ENCODE peak calls at places on chromosome 2, in ten cellular contexts. One of them, this sample, is unnamed.

GRCh38 chr2:48915884-48916283 is 160.4 kb upstream of the LHCGR start:
- DNase-seq in thyroid gland: no peak
- DNase-seq in IMR-90: no peak
- DNase-seq in suprapubic skin: no peak
- DNase-seq in stomach: no peak
- DNase-seq in GM12892: no peak
- DNase-seq in gastrocnemius medialis: no peak
- DNase-seq in adrenal gland: no peak
- DNase-seq in prostate gland: no peak
- DNase-seq in endothelial cell of umbilical vein: no peak
- DNase-seq in this sample: no peak

GRCh38 chr2:133418021-133418420 is 150.2 kb downstream of the NCKAP5 start:
- DNase-seq in stomach: no peak
- DNase-seq in endothelial cell of umbilical vein: no peak
- DNase-seq in thyroid gland: no peak
- DNase-seq in GM12892: no peak
- DNase-seq in gastrocnemius medialis: no peak
- DNase-seq in suprapubic skin: no peak
- DNase-seq in adrenal gland: no peak
- DNase-seq in IMR-90: no peak
- DNase-seq in prostate gland: no peak
- DNase-seq in this sample: no peak

GRCh38 chr2:72893594-72894319 is 6.5 kb downstream of the SPR start:
- DNase-seq in suprapubic skin: no peak
- DNase-seq in IMR-90: peak; percentile 73
- DNase-seq in GM12892: peak; percentile 36
- DNase-seq in gastrocnemius medialis: no peak
- DNase-seq in prostate gland: no peak
- DNase-seq in endothelial cell of umbilical vein: peak; percentile 72
- DNase-seq in adrenal gland: peak; percentile 78
- DNase-seq in stomach: no peak
- DNase-seq in thyroid gland: peak; percentile 34
- DNase-seq in this sample: no peak

GRCh38 chr2:30266051-30266621 is 34.8 kb downstream of the LBH start:
- DNase-seq in gastrocnemius medialis: no peak
- DNase-seq in prostate gland: no peak
- DNase-seq in stomach: peak; percentile 36
- DNase-seq in adrenal gland: peak; percentile 70
- DNase-seq in endothelial cell of umbilical vein: no peak
- DNase-seq in GM12892: no peak
- DNase-seq in IMR-90: no peak
- DNase-seq in thyroid gland: peak; percentile 50
- DNase-seq in suprapubic skin: no peak
- DNase-seq in this sample: no peak

GRCh38 chr2:67649331-67650071 is 252.4 kb downstream of the ETAA1 start:
- DNase-seq in gastrocnemius medialis: peak; percentile 43
- DNase-seq in stomach: no peak
- DNase-seq in thyroid gland: peak; percentile 8
- DNase-seq in endothelial cell of umbilical vein: peak; percentile 5
- DNase-seq in prostate gland: no peak
- DNase-seq in IMR-90: peak; percentile 61
- DNase-seq in suprapubic skin: no peak
- DNase-seq in GM12892: no peak
- DNase-seq in adrenal gland: peak; percentile 57
- DNase-seq in this sample: no peak

GRCh38 chr2:30315391-30316055 is 84.2 kb downstream of the LBH start:
- DNase-seq in adrenal gland: no peak
- DNase-seq in thyroid gland: no peak
- DNase-seq in suprapubic skin: no peak
- DNase-seq in endothelial cell of umbilical vein: no peak
- DNase-seq in IMR-90: no peak
- DNase-seq in GM12892: no peak
- DNase-seq in stomach: no peak
- DNase-seq in gastrocnemius medialis: no peak
- DNase-seq in prostate gland: no peak
- DNase-seq in this sample: no peak

GRCh38 chr2:71892132-71892730 is 255.4 kb downstream of the CYP26B1 start:
- DNase-seq in suprapubic skin: peak; percentile 37
- DNase-seq in IMR-90: no peak
- DNase-seq in prostate gland: no peak
- DNase-seq in GM12892: no peak
- DNase-seq in gastrocnemius medialis: no peak
- DNase-seq in thyroid gland: no peak
- DNase-seq in endothelial cell of umbilical vein: no peak
- DNase-seq in adrenal gland: peak; percentile 37
- DNase-seq in stomach: no peak
- DNase-seq in this sample: peak; percentile 7

GRCh38 chr2:172931923-172932520 is 143.6 kb upstream of the MAP3K20 start:
- DNase-seq in thyroid gland: peak; percentile 69
- DNase-seq in adrenal gland: peak; percentile 90
- DNase-seq in prostate gland: peak; percentile 75
- DNase-seq in gastrocnemius medialis: peak; percentile 10
- DNase-seq in stomach: peak; percentile 66
- DNase-seq in endothelial cell of umbilical vein: peak; percentile 81
- DNase-seq in suprapubic skin: no peak
- DNase-seq in IMR-90: peak; percentile 78
- DNase-seq in GM12892: no peak
- DNase-seq in this sample: no peak

GRCh38 chr2:70190086-70190412 is 770 bp downstream of the C2orf42 start:
- DNase-seq in adrenal gland: peak; percentile 56
- DNase-seq in IMR-90: peak; percentile 33
- DNase-seq in GM12892: peak; percentile 22
- DNase-seq in suprapubic skin: no peak
- DNase-seq in thyroid gland: no peak
- DNase-seq in endothelial cell of umbilical vein: no peak
- DNase-seq in prostate gland: no peak
- DNase-seq in stomach: no peak
- DNase-seq in gastrocnemius medialis: no peak
- DNase-seq in this sample: peak; percentile 81

GRCh38 chr2:70191244-70191735 is 471 bp upstream of the C2orf42 start:
- DNase-seq in GM12892: no peak
- DNase-seq in adrenal gland: no peak
- DNase-seq in gastrocnemius medialis: no peak
- DNase-seq in prostate gland: no peak
- DNase-seq in endothelial cell of umbilical vein: no peak
- DNase-seq in stomach: no peak
- DNase-seq in IMR-90: no peak
- DNase-seq in thyroid gland: no peak
- DNase-seq in suprapubic skin: no peak
- DNase-seq in this sample: no peak

GRCh38 chr2:70190413-70191243 is at the start of gene C2orf42:
- DNase-seq in thyroid gland: peak; percentile 97
- DNase-seq in GM12892: peak; percentile 90
- DNase-seq in gastrocnemius medialis: peak; percentile 94
- DNase-seq in IMR-90: peak; percentile 98
- DNase-seq in prostate gland: peak; percentile 96
- DNase-seq in endothelial cell of umbilical vein: peak; percentile 98
- DNase-seq in suprapubic skin: peak; percentile 98
- DNase-seq in stomach: peak; percentile 96
- DNase-seq in adrenal gland: peak; percentile 99
- DNase-seq in this sample: peak; percentile 97

GRCh38 chr2:70192516-70192915 is 1.7 kb upstream of the C2orf42 start:
- DNase-seq in stomach: no peak
- DNase-seq in thyroid gland: no peak
- DNase-seq in endothelial cell of umbilical vein: no peak
- DNase-seq in suprapubic skin: no peak
- DNase-seq in adrenal gland: no peak
- DNase-seq in prostate gland: no peak
- DNase-seq in gastrocnemius medialis: no peak
- DNase-seq in IMR-90: no peak
- DNase-seq in GM12892: no peak
- DNase-seq in this sample: no peak

DNA sequence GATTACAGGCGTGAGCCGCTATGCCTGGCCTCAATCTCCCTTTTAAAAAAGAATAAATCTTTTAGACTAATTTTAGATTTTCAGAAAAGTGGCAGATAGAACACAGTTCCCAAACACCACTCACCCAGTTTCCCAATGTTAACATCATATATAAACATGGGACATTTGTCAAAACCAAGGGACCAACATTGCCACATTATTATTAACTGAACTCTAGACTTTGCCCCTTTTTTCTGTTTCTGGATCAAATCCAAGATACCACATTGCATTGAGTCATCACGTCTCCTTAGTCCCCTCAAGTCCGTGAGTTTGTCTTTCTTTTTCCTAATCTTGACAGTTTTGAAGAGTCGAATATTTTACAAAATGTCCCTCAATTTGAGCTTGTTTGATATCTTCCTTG is 2.4 kb downstream of the C2orf42 start:
- DNase-seq in gastrocnemius medialis: no peak
- DNase-seq in GM12892: no peak
- DNase-seq in adrenal gland: no peak
- DNase-seq in endothelial cell of umbilical vein: no peak
- DNase-seq in thyroid gland: no peak
- DNase-seq in IMR-90: no peak
- DNase-seq in suprapubic skin: no peak
- DNase-seq in prostate gland: no peak
- DNase-seq in stomach: no peak
- DNase-seq in this sample: no peak
- TF ChIP-seq POLR2A in gastrocnemius medialis: no peak
- TF ChIP-seq POLR2A in GM12892: no peak
- TF ChIP-seq POLR2A in adrenal gland: no peak
- TF ChIP-seq POLR2A in endothelial cell of umbilical vein: no peak
- TF ChIP-seq POLR2A in thyroid gland: no peak
- TF ChIP-seq POLR2A in IMR-90: no peak
- TF ChIP-seq POLR2A in suprapubic skin: no peak
- TF ChIP-seq POLR2A in prostate gland: no peak
- TF ChIP-seq POLR2A in stomach: no peak
- TF ChIP-seq POLR2A in this sample: no peak

GRCh38 chr2:181894381-181894780 is 2.9 kb downstream of the ITPRID2 start:
- DNase-seq in IMR-90: no peak
- DNase-seq in stomach: no peak
- DNase-seq in adrenal gland: no peak
- DNase-seq in endothelial cell of umbilical vein: peak; percentile 62
- DNase-seq in gastrocnemius medialis: no peak
- DNase-seq in thyroid gland: no peak
- DNase-seq in suprapubic skin: no peak
- DNase-seq in prostate gland: no peak
- DNase-seq in GM12892: no peak
- DNase-seq in this sample: no peak

GRCh38 chr2:181891966-181892794 is 650 bp downstream of the ITPRID2 start:
- DNase-seq in thyroid gland: peak; percentile 69
- DNase-seq in endothelial cell of umbilical vein: peak; percentile 82
- DNase-seq in prostate gland: peak; percentile 63
- DNase-seq in IMR-90: peak; percentile 55
- DNase-seq in suprapubic skin: peak; percentile 86
- DNase-seq in gastrocnemius medialis: peak; percentile 49
- DNase-seq in GM12892: peak; percentile 34
- DNase-seq in stomach: peak; percentile 71
- DNase-seq in adrenal gland: peak; percentile 81
- DNase-seq in this sample: peak; percentile 57

GRCh38 chr2:181892795-181893435 is 1.4 kb downstream of the ITPRID2 start:
- DNase-seq in prostate gland: no peak
- DNase-seq in thyroid gland: no peak
- DNase-seq in gastrocnemius medialis: no peak
- DNase-seq in suprapubic skin: no peak
- DNase-seq in GM12892: no peak
- DNase-seq in endothelial cell of umbilical vein: peak; percentile 86
- DNase-seq in adrenal gland: no peak
- DNase-seq in IMR-90: peak; percentile 58
- DNase-seq in stomach: no peak
- DNase-seq in this sample: no peak

GRCh38 chr2:181887056-181887455 is 4.5 kb upstream of the ITPRID2 start:
- DNase-seq in GM12892: no peak
- DNase-seq in suprapubic skin: no peak
- DNase-seq in adrenal gland: no peak
- DNase-seq in IMR-90: no peak
- DNase-seq in thyroid gland: no peak
- DNase-seq in gastrocnemius medialis: no peak
- DNase-seq in stomach: no peak
- DNase-seq in endothelial cell of umbilical vein: no peak
- DNase-seq in prostate gland: no peak
- DNase-seq in this sample: no peak

DNA sequence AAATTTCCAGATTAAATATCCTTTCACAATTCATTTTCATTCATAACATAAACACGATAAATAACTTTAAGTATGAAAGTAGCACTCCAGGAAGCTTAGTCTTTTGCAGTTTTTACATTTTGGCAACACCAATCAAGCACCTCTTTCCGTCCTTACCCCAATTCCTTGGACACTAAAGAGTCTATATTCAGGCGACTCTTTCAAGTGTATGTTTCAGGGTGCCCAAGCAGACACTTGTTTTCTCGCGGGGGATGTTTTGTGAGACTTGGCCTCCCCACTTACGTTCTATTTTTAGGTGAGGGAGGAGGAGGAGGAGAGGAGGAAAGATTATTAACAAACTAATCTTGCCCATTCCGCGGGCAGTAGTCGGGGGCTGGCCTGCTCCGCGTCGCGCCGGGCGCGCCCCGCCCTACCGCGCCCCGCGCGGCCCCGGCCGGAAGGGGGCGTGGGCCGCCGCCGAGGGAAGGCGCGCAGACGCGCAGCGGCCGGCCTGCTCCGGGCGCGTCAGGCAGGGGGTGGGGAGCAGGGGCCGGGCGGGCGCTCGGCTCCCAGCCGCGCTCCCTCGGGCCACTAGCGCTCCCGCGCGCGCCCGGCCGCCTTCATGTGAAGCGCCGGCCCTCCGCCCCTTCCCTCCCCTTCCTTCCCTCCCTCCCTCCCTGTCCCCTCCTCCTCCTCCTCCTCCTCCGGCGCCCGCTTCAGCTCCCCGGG is at the start of gene ITPRID2:
- DNase-seq in gastrocnemius medialis: peak; percentile 66
- DNase-seq in prostate gland: peak; percentile 86
- DNase-seq in stomach: peak; percentile 92
- DNase-seq in thyroid gland: peak; percentile 89
- DNase-seq in adrenal gland: peak; percentile 90
- DNase-seq in IMR-90: peak; percentile 89
- DNase-seq in suprapubic skin: peak; percentile 85
- DNase-seq in endothelial cell of umbilical vein: peak; percentile 87
- DNase-seq in GM12892: peak; percentile 82
- DNase-seq in this sample: peak; percentile 81
- TF ChIP-seq POLR2A in gastrocnemius medialis: no peak
- TF ChIP-seq POLR2A in prostate gland: no peak
- TF ChIP-seq POLR2A in stomach: no peak
- TF ChIP-seq POLR2A in thyroid gland: peak; percentile 68
- TF ChIP-seq POLR2A in adrenal gland: no peak
- TF ChIP-seq POLR2A in IMR-90: no peak
- TF ChIP-seq POLR2A in suprapubic skin: peak; percentile 51
- TF ChIP-seq POLR2A in endothelial cell of umbilical vein: no peak
- TF ChIP-seq POLR2A in GM12892: no peak
- TF ChIP-seq POLR2A in this sample: no peak

DNA sequence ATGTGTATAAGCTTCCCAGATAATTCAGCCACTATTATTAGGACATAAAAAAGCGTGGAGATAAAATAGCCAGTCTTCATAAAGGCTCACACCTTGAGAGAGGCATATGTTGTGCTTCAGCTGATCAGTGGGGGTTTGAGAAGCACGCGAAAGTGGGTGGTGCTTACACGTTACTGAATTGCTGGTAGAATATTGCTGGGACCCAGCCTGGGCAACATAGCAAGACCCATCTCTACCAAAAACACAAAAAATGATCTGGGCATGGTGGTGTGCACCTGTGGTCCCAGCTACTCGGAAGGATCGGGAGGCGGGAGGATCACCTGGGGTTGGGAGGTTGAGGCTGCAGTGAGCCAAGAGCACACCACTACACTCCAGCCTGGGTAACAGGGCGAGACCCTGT is 74.9 kb upstream of the MBOAT2 start:
- DNase-seq in gastrocnemius medialis: no peak
- DNase-seq in endothelial cell of umbilical vein: no peak
- DNase-seq in prostate gland: no peak
- DNase-seq in thyroid gland: no peak
- DNase-seq in stomach: no peak
- DNase-seq in suprapubic skin: no peak
- DNase-seq in adrenal gland: no peak
- DNase-seq in IMR-90: no peak
- DNase-seq in GM12892: no peak
- DNase-seq in this sample: no peak
- TF ChIP-seq POLR2A in gastrocnemius medialis: no peak
- TF ChIP-seq POLR2A in endothelial cell of umbilical vein: no peak
- TF ChIP-seq POLR2A in prostate gland: no peak
- TF ChIP-seq POLR2A in thyroid gland: no peak
- TF ChIP-seq POLR2A in stomach: no peak
- TF ChIP-seq POLR2A in suprapubic skin: no peak
- TF ChIP-seq POLR2A in adrenal gland: no peak
- TF ChIP-seq POLR2A in IMR-90: no peak
- TF ChIP-seq POLR2A in GM12892: no peak
- TF ChIP-seq POLR2A in this sample: no peak

GRCh38 chr2:25879133-25879730 is 945 bp upstream of the ASXL2 start:
- DNase-seq in gastrocnemius medialis: no peak
- DNase-seq in IMR-90: peak; percentile 77
- DNase-seq in endothelial cell of umbilical vein: peak; percentile 5
- DNase-seq in GM12892: no peak
- DNase-seq in thyroid gland: no peak
- DNase-seq in stomach: no peak
- DNase-seq in suprapubic skin: no peak
- DNase-seq in adrenal gland: no peak
- DNase-seq in prostate gland: no peak
- DNase-seq in this sample: no peak

GRCh38 chr2:25881759-25882158 is 3.5 kb upstream of the ASXL2 start:
- DNase-seq in prostate gland: no peak
- DNase-seq in thyroid gland: no peak
- DNase-seq in IMR-90: no peak
- DNase-seq in endothelial cell of umbilical vein: no peak
- DNase-seq in suprapubic skin: no peak
- DNase-seq in GM12892: no peak
- DNase-seq in stomach: no peak
- DNase-seq in gastrocnemius medialis: no peak
- DNase-seq in adrenal gland: no peak
- DNase-seq in this sample: no peak

GRCh38 chr2:25877431-25878360 is 591 bp downstream of the ASXL2 start:
- DNase-seq in GM12892: peak; percentile 46
- DNase-seq in stomach: peak; percentile 49
- DNase-seq in endothelial cell of umbilical vein: peak; percentile 80
- DNase-seq in gastrocnemius medialis: peak; percentile 28
- DNase-seq in IMR-90: peak; percentile 58
- DNase-seq in suprapubic skin: peak; percentile 80
- DNase-seq in adrenal gland: peak; percentile 73
- DNase-seq in thyroid gland: peak; percentile 54
- DNase-seq in prostate gland: peak; percentile 23
- DNase-seq in this sample: peak; percentile 21

GRCh38 chr2:25878361-25879132 is at the start of gene ASXL2:
- DNase-seq in gastrocnemius medialis: peak; percentile 97
- DNase-seq in adrenal gland: peak; percentile 98
- DNase-seq in GM12892: peak; percentile 76
- DNase-seq in stomach: peak; percentile 98
- DNase-seq in IMR-90: peak; percentile 97
- DNase-seq in endothelial cell of umbilical vein: peak; percentile 99
- DNase-seq in prostate gland: peak; percentile 97
- DNase-seq in suprapubic skin: peak; percentile 97
- DNase-seq in thyroid gland: peak; percentile 98
- DNase-seq in this sample: peak; percentile 98
- TF ChIP-seq POLR2A in gastrocnemius medialis: peak; percentile 60
- TF ChIP-seq POLR2A in adrenal gland: peak; percentile 43
- TF ChIP-seq POLR2A in GM12892: peak; percentile 90
- TF ChIP-seq POLR2A in stomach: no peak
- TF ChIP-seq POLR2A in IMR-90: peak; percentile 90
- TF ChIP-seq POLR2A in endothelial cell of umbilical vein: peak; percentile 91
- TF ChIP-seq POLR2A in prostate gland: peak; percentile 66
- TF ChIP-seq POLR2A in suprapubic skin: peak; percentile 63
- TF ChIP-seq POLR2A in thyroid gland: peak; percentile 90
- TF ChIP-seq POLR2A in this sample: no peak

This sample was measured in lower leg skin.